ENCODE peak calls at places on chromosomes 3 and 15, in five cellular contexts. U, I, N, E and Y are unnamed samples.

GRCh38 chr3:35088943-35089342 is 550.4 kb upstream of the ARPP21 start:
- DNase-seq in E (no peak), U (no peak), N (no peak), I (no peak), Y (peak; percentile 70)

GRCh38 chr3:188345223-188345622 is 191.3 kb downstream of the LPP start:
- DNase-seq in U (no peak), N (no peak), I (no peak), E (no peak), Y (no peak)

GRCh38 chr15:29278436-29279099 is 8.9 kb upstream of the NSMCE3 start:
- DNase-seq in U (no peak), I (no peak), N (peak; percentile 70), E (no peak), Y (no peak)

GRCh38 chr3:103184772-103185171 is 750.0 kb downstream of the ZPLD1 start:
- DNase-seq in N (no peak), U (no peak), E (no peak), I (no peak), Y (no peak)

GRCh38 chr15:45499426-45499825 is 23.1 kb downstream of the SLC30A4 start:
- DNase-seq in I (no peak), E (no peak), N (peak; percentile 46), U (no peak), Y (no peak)

GRCh38 chr3:177228601-177229190 is 31.4 kb upstream of the TBL1XR1 start:
- DNase-seq in U (no peak), N (no peak), E (no peak), I (no peak), Y (no peak)

GRCh38 chr3:127762077-127762786 is 60.1 kb downstream of the MGLL start:
- DNase-seq in E (no peak), U (no peak), I (peak; percentile 30), N (no peak), Y (no peak)

GRCh38 chr3:11933529-11933928 is 70.7 kb upstream of the SYN2 start:
- DNase-seq in N (no peak), I (no peak), U (no peak), E (no peak), Y (no peak)

GRCh38 chr3:14503033-14503705 is 37.0 kb downstream of the GRIP2 start:
- DNase-seq in U (no peak), N (no peak), E (no peak), I (no peak), Y (no peak)

GRCh38 chr3:13019243-13019701 is 54.0 kb downstream of the IQSEC1 start:
- DNase-seq in I (no peak), U (no peak), N (peak; percentile 84), E (no peak), Y (no peak)

GRCh38 chr3:74360406-74360805 is 254.1 kb downstream of the CNTN3 start:
- DNase-seq in E (no peak), U (no peak), I (no peak), N (no peak), Y (no peak)

GRCh38 chr3:155334897-155335883 is 41.7 kb upstream of the STRIT1 start:
- DNase-seq in E (no peak), U (no peak), I (no peak), N (no peak), Y (peak; percentile 76)

GRCh38 chr3:146218880-146219866 is 31.7 kb downstream of the PLSCR4 start:
- DNase-seq in U (no peak), E (no peak), N (peak; percentile 81), I (peak; percentile 59), Y (peak; percentile 8)

GRCh38 chr15:85172846-85173490 is 191.3 kb downstream of the PDE8A start:
- DNase-seq in E (no peak), I (no peak), N (no peak), U (no peak), Y (no peak)

GRCh38 chr3:125123906-125124305 is 68.1 kb upstream of the HEG1 start:
- DNase-seq in N (no peak), E (no peak), I (no peak), U (no peak), Y (no peak)

GRCh38 chr3:152419748-152420147 is 151.0 kb downstream of the MBNL1 start:
- DNase-seq in U (no peak), I (no peak), E (no peak), N (no peak), Y (no peak)

GRCh38 chr3:38276081-38276916 is 5.8 kb upstream of the SLC22A14 start:
- DNase-seq in N (no peak), E (no peak), U (no peak), I (no peak), Y (no peak)

GRCh38 chr3:58384381-58385090 is 49.1 kb downstream of the PDHB start:
- DNase-seq in I (no peak), U (no peak), N (peak; percentile 29), E (no peak), Y (no peak)

GRCh38 chr3:161991901-161992300 is 495.3 kb downstream of the OTOL1 start:
- DNase-seq in N (no peak), U (no peak), I (no peak), E (no peak), Y (no peak)

GRCh38 chr15:57218826-57219576 is 157.3 kb upstream of the CGNL1 start:
- DNase-seq in N (peak; percentile 74), U (no peak), I (peak; percentile 81), E (no peak), Y (no peak)

GRCh38 chr3:165895919-165896318 is 58.7 kb upstream of the BCHE start:
- DNase-seq in E (no peak), N (no peak), I (peak; percentile 24), U (no peak), Y (peak; percentile 37)

GRCh38 chr3:152019516-152019915 is 146.1 kb downstream of the SUCNR1 start:
- DNase-seq in E (no peak), I (peak; percentile 47), U (no peak), N (no peak), Y (no peak)

GRCh38 chr15:68379759-68380290 is 52.1 kb downstream of the ITGA11 start:
- DNase-seq in E (no peak), I (no peak), N (peak; percentile 58), U (no peak), Y (peak; percentile 30)

GRCh38 chr15:99977945-99978344 is 244.7 kb upstream of the LYSMD4 start:
- DNase-seq in E (no peak), I (no peak), U (no peak), N (no peak), Y (no peak)

GRCh38 chr3:54122046-54122801 is at the start of gene CACNA2D3:
- DNase-seq in U (peak; percentile 22), E (no peak), I (peak; percentile 65), N (peak; percentile 52), Y (no peak)

GRCh38 chr3:156677536-156677935 is 3.1 kb downstream of the TIPARP start:
- DNase-seq in U (no peak), I (no peak), N (no peak), E (no peak), Y (no peak)

GRCh38 chr3:58386966-58387365 is 46.7 kb downstream of the PDHB start:
- DNase-seq in U (no peak), E (no peak), N (peak; percentile 51), I (no peak), Y (no peak)